ENCODE peak calls at places on chromosomes 6 and 20, in five cellular contexts. F is AG08395; M is heart left ventricle; H is naive thymus-derived CD8-positive, alpha-beta T cell; D is adrenal gland. P is an unnamed sample.

GRCh38 chr6:143959865-143960264 is 48.2 kb downstream of the PLAGL1 start:
- DNase-seq in F (no peak), M (no peak), H (no peak), D (no peak), P (no peak)

GRCh38 chr6:137978252-137978896 is 111.3 kb downstream of the TNFAIP3 start:
- DNase-seq in F (no peak), M (no peak), H (no peak), D (peak), P (no peak)

GRCh38 chr20:10524643-10525042 is 89.5 kb downstream of the SLX4IP start:
- DNase-seq in F (no peak), M (no peak), H (no peak), D (no peak), P (no peak)

GRCh38 chr6:110039996-110040383 is 61.9 kb downstream of the GPR6 start:
- DNase-seq in F (no peak), M (no peak), H (peak), D (no peak), P (no peak)

GRCh38 chr6:44805239-44805849 is 417.8 kb downstream of the CDC5L start:
- DNase-seq in F (peak), M (no peak), H (no peak), D (no peak), P (no peak)

GRCh38 chr6:80338201-80338836 is 231.8 kb downstream of the BCKDHB start:
- DNase-seq in F (no peak), M (peak), H (peak), D (peak), P (no peak)

GRCh38 chr6:100230976-100231316 is 233.8 kb downstream of the SIM1 start:
- DNase-seq in F (peak), M (no peak), H (no peak), D (no peak), P (no peak)

GRCh38 chr6:37265031-37265430 is 7.1 kb upstream of the TMEM217 start:
- DNase-seq in F (no peak), M (no peak), H (no peak), D (no peak), P (no peak)